ENCODE peak calls at places on chromosomes 5 and 9, in four cellular contexts. One of them, this sample, is unnamed.

GRCh38 chr9:117344892-117345660 is 69.8 kb downstream of the ASTN2 start:
- DNase-seq in epithelial cell of esophagus: no peak
- DNase-seq in breast epithelium: no peak
- DNase-seq in cardiac fibroblast: no peak
- DNase-seq in this sample: no peak

GRCh38 chr5:108101105-108101504 is 280.8 kb downstream of the FBXL17 start:
- DNase-seq in epithelial cell of esophagus: no peak
- DNase-seq in breast epithelium: no peak
- DNase-seq in cardiac fibroblast: peak; percentile 31
- DNase-seq in this sample: no peak

GRCh38 chr5:143140492-143141231 is 262.8 kb downstream of the NR3C1 start:
- DNase-seq in epithelial cell of esophagus: peak; percentile 82
- DNase-seq in breast epithelium: no peak
- DNase-seq in cardiac fibroblast: no peak
- DNase-seq in this sample: no peak

GRCh38 chr9:114098660-114099522 is at the start of gene KIF12:
- DNase-seq in epithelial cell of esophagus: peak; percentile 59
- DNase-seq in breast epithelium: no peak
- DNase-seq in cardiac fibroblast: no peak
- DNase-seq in this sample: no peak

GRCh38 chr9:111798786-111799185 is 4.0 kb upstream of the SHOC1 start:
- DNase-seq in epithelial cell of esophagus: peak; percentile 89
- DNase-seq in breast epithelium: no peak
- DNase-seq in cardiac fibroblast: peak; percentile 87
- DNase-seq in this sample: no peak

GRCh38 chr9:107484117-107484723 is 5.3 kb downstream of the KLF4 start:
- DNase-seq in epithelial cell of esophagus: peak; percentile 80
- DNase-seq in breast epithelium: peak; percentile 20
- DNase-seq in cardiac fibroblast: peak; percentile 88
- DNase-seq in this sample: peak; percentile 57

GRCh38 chr9:4615778-4616177 is 46.3 kb upstream of the PLPP6 start:
- DNase-seq in epithelial cell of esophagus: no peak
- DNase-seq in breast epithelium: no peak
- DNase-seq in cardiac fibroblast: no peak
- DNase-seq in this sample: no peak

GRCh38 chr5:82365744-82366228 is 87.6 kb upstream of the RPS23 start:
- DNase-seq in epithelial cell of esophagus: peak; percentile 98
- DNase-seq in breast epithelium: no peak
- DNase-seq in cardiac fibroblast: peak; percentile 92
- DNase-seq in this sample: no peak

GRCh38 chr9:101795147-101795546 is 56.7 kb upstream of the GRIN3A start:
- DNase-seq in epithelial cell of esophagus: no peak
- DNase-seq in breast epithelium: no peak
- DNase-seq in cardiac fibroblast: peak; percentile 3
- DNase-seq in this sample: no peak

GRCh38 chr9:107644774-107645463 is 155.3 kb upstream of the KLF4 start:
- DNase-seq in epithelial cell of esophagus: no peak
- DNase-seq in breast epithelium: no peak
- DNase-seq in cardiac fibroblast: peak; percentile 27
- DNase-seq in this sample: no peak

DNA sequence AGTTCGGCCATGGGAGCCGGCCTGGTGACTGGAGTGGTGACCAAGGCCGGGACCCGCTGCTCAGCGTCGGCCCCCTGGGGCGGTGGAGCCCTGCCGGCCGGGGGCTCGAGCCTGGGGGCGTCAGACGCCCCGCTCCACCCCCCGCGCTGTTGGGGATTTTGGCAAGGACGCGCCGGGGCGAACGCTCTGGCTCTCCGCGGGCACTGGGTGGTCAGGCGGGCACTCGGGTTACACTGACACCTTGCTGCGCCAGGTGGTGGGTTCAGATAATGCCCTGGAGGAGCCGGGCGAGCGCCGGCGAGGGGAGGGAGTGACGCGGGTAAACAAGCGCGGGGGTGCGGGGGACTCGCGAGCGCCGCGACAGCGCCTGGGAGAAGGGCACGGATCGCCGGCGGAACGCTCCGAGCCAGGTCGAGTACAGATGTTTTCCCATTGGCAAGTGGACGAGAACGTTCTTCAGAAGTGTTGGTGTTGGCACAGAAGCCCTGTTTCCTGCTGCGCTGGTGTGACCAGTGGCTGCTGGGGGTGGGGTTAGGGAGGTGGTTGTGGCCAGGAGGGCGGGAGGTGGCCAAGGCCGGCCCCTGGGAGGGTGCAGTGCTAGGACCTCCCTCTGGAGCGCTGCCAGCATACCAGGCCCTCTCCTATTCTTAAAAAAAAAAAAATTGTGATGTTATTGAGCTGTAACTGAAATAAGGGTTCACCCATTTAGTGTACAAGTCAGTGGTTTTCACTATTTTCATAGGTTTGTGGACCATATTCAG is 773 bp downstream of the SQSTM1 start:
- DNase-seq in epithelial cell of esophagus: peak; percentile 95
- DNase-seq in breast epithelium: peak; percentile 97
- DNase-seq in cardiac fibroblast: peak; percentile 96
- DNase-seq in this sample: peak; percentile 93
- TF ChIP-seq CTCF in epithelial cell of esophagus: no peak
- TF ChIP-seq CTCF in breast epithelium: peak; percentile 24
- TF ChIP-seq CTCF in cardiac fibroblast: peak; percentile 6
- TF ChIP-seq CTCF in this sample: no peak

DNA sequence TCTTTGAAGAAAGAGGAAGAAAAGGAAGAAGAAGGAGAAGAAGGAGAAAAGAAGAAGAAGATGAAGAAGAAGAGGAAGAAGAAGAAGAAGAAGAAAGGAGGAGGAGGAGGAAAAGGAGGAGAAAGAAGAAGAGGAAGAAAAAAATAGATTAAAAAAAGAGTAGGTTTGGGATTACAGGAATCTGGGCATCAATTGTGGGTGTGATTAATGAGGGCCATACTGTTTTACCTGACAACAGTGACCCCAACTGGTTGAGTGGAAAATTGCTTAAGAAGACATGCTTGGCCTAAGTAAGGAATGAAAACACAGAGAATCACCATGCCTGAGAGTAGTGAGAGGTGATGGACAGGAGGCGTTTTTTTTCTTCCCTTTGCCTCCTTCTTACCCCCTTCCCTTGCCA is 114.6 kb downstream of the FAM170A start:
- DNase-seq in epithelial cell of esophagus: peak; percentile 84
- DNase-seq in breast epithelium: no peak
- DNase-seq in cardiac fibroblast: peak; percentile 65
- DNase-seq in this sample: peak; percentile 63
- TF ChIP-seq CTCF in epithelial cell of esophagus: peak; percentile 67
- TF ChIP-seq CTCF in breast epithelium: peak; percentile 15
- TF ChIP-seq CTCF in cardiac fibroblast: peak; percentile 30
- TF ChIP-seq CTCF in this sample: peak; percentile 48

DNA sequence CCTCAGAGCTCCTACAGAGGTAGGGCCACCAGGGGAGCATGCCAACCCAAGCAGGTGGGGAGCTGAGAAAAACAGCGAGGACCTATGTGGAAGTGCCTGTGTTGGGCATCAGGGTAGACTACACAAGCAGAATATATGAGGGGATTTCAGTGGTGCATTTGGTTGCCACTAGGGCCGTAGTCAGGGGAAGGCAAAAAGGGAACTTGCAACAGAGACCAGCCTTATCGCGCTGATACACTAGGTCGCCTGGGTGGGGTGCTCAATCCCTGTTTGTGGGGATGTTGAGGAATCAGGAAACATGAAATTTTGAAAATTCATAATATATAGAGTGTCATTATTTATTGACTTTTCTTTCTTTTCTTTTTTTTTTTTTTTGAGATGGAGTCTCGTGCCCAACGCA is 370.9 kb upstream of the PRR16 start:
- DNase-seq in epithelial cell of esophagus: no peak
- DNase-seq in breast epithelium: no peak
- DNase-seq in cardiac fibroblast: no peak
- DNase-seq in this sample: no peak
- TF ChIP-seq CTCF in epithelial cell of esophagus: no peak
- TF ChIP-seq CTCF in breast epithelium: no peak
- TF ChIP-seq CTCF in cardiac fibroblast: no peak
- TF ChIP-seq CTCF in this sample: no peak

DNA sequence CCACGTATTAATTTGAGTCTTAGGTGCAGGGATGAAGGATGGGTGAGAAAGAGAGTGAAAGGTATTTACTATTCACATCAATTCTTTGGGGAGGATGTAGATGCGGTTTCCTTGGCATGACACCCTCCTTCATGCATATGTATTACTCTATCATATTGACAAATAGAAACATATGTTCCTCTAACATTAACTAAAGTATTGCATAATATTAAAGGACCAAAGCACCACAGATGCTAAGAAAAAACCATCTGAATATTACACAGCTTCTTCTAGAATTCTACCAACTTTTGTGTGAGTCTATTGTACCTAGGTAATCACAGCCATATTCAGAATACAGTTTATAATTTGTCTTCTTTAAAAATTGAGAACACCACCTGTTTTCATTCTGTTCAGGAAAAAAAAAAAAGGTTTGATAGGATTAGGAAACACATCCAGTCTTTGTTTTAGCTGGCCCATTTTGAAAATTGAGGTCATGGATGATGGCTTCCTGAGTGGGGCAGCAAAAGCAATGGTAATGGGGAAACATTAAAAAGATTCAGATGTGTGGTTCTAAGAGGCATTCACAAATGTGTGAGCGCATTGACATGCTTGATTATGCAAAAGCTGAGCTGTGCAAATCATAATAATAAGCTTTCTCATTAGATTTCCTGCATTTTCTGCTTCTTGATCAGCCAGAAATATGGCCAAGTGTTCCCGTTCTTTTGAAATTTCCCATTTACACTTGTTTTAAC is 1011.6 kb upstream of the NUDT12 start:
- DNase-seq in epithelial cell of esophagus: no peak
- DNase-seq in breast epithelium: no peak
- DNase-seq in cardiac fibroblast: no peak
- DNase-seq in this sample: no peak
- TF ChIP-seq CTCF in epithelial cell of esophagus: no peak
- TF ChIP-seq CTCF in breast epithelium: no peak
- TF ChIP-seq CTCF in cardiac fibroblast: no peak
- TF ChIP-seq CTCF in this sample: no peak

DNA sequence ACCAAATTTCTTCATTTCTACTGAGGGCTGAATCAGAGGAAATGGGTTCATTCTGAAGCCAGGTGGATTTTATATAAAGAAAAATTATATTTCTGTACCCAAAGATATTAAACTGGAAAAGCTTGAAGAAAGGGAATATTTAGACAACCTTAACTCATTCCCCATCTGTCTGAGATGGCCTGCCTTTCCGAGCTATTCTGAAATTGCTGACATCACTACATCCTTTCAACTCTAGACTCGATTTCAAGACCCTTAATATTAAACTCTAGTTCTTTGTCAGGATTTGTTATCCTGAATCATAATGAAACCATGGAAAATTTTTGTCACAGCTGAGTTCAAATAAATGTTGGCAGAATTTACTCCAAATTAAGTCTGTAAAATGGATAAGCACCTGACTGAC is 818.5 kb upstream of the SEMA6A start:
- DNase-seq in epithelial cell of esophagus: no peak
- DNase-seq in breast epithelium: no peak
- DNase-seq in cardiac fibroblast: no peak
- DNase-seq in this sample: no peak
- TF ChIP-seq CTCF in epithelial cell of esophagus: no peak
- TF ChIP-seq CTCF in breast epithelium: no peak
- TF ChIP-seq CTCF in cardiac fibroblast: no peak
- TF ChIP-seq CTCF in this sample: no peak

GRCh38 chr5:159051431-159052281 is 48.1 kb downstream of the EBF1 start:
- DNase-seq in epithelial cell of esophagus: peak; percentile 6
- DNase-seq in breast epithelium: no peak
- DNase-seq in cardiac fibroblast: peak; percentile 62
- DNase-seq in this sample: peak; percentile 48

GRCh38 chr5:159052282-159053011 is 47.3 kb downstream of the EBF1 start:
- DNase-seq in epithelial cell of esophagus: no peak
- DNase-seq in breast epithelium: no peak
- DNase-seq in cardiac fibroblast: peak; percentile 67
- DNase-seq in this sample: no peak

GRCh38 chr5:159048298-159048697 is 51.4 kb downstream of the EBF1 start:
- DNase-seq in epithelial cell of esophagus: no peak
- DNase-seq in breast epithelium: no peak
- DNase-seq in cardiac fibroblast: no peak
- DNase-seq in this sample: no peak

GRCh38 chr5:159050408-159051091 is 49.2 kb downstream of the EBF1 start:
- DNase-seq in epithelial cell of esophagus: peak; percentile 4
- DNase-seq in breast epithelium: no peak
- DNase-seq in cardiac fibroblast: peak; percentile 88
- DNase-seq in this sample: peak; percentile 40

GRCh38 chr5:159049844-159050318 is 49.8 kb downstream of the EBF1 start:
- DNase-seq in epithelial cell of esophagus: peak; percentile 8
- DNase-seq in breast epithelium: no peak
- DNase-seq in cardiac fibroblast: peak; percentile 83
- DNase-seq in this sample: no peak
- TF ChIP-seq CTCF in epithelial cell of esophagus: peak; percentile 7
- TF ChIP-seq CTCF in breast epithelium: peak; percentile 26
- TF ChIP-seq CTCF in cardiac fibroblast: peak; percentile 56
- TF ChIP-seq CTCF in this sample: peak; percentile 36

GRCh38 chr5:34804913-34805312 is 34.1 kb upstream of the TTC23L start:
- DNase-seq in epithelial cell of esophagus: peak; percentile 14
- DNase-seq in breast epithelium: no peak
- DNase-seq in cardiac fibroblast: no peak
- DNase-seq in this sample: no peak

GRCh38 chr5:34803974-34804373 is 35.0 kb upstream of the TTC23L start:
- DNase-seq in epithelial cell of esophagus: no peak
- DNase-seq in breast epithelium: no peak
- DNase-seq in cardiac fibroblast: no peak
- DNase-seq in this sample: no peak

GRCh38 chr5:34804398-34804797 is 34.6 kb upstream of the TTC23L start:
- DNase-seq in epithelial cell of esophagus: no peak
- DNase-seq in breast epithelium: no peak
- DNase-seq in cardiac fibroblast: no peak
- DNase-seq in this sample: no peak

GRCh38 chr5:34802834-34803563 is 36.0 kb upstream of the TTC23L start:
- DNase-seq in epithelial cell of esophagus: no peak
- DNase-seq in breast epithelium: no peak
- DNase-seq in cardiac fibroblast: no peak
- DNase-seq in this sample: no peak

DNA sequence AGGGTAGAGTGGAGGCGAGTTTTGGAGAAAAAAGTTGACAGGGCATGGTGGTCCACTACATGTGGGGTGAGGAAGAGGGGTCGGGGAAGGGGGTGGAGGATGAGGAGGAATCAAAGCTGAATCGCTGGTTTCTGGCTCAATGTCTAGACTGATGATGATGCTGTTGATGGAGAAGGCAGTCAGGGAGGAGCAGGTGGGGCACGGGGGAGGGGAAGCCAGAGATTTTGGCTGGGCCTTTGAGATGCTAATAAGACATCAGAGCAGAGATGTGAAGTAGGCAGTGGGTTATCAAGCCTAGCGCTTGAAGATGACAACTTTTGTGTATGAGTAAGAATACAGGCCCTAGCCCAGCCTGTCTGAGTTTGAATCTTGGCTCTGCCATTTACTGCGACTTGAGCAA is 32.4 kb upstream of the TTC23L start:
- DNase-seq in epithelial cell of esophagus: no peak
- DNase-seq in breast epithelium: no peak
- DNase-seq in cardiac fibroblast: no peak
- DNase-seq in this sample: no peak
- TF ChIP-seq CTCF in epithelial cell of esophagus: no peak
- TF ChIP-seq CTCF in breast epithelium: no peak
- TF ChIP-seq CTCF in cardiac fibroblast: no peak
- TF ChIP-seq CTCF in this sample: no peak